ENCODE peak calls at places on chromosomes 12 and 14, in ten cellular contexts. N is MV-4-11; X is neuronal stem cell; Q is GM19239; P is stimulated activated CD4-positive, alpha-beta T cell treated with anti-CD3 and anti-CD28 coated beads, Interleukin-12 subunit alpha, Interleukin-12 subunit beta, amount 100 ng/mL, for 4 hours; B is stimulated activated CD8-positive, alpha-beta memory T cell treated with anti-CD3 and anti-CD28 coated beads, Interleukin-4, amount 100 ng/mL, for 4 hours; H is iPS-NIHi11; K is substantia nigra; S is COR-L47; G is activated gamma-delta T cell. M is an unnamed sample.

GRCh38 chr12:3454780-3455179 is 36.2 kb upstream of the PRMT8 start:
- DNase-seq in N (no peak), X (no peak), Q (no peak), P (no peak), B (no peak), H (no peak), K (no peak), S (no peak), G (no peak), M (no peak)

GRCh38 chr14:63438065-63438757 is 105.0 kb downstream of the PPP2R5E start:
- DNase-seq in N (peak; percentile 38), X (no peak), Q (peak; percentile 9), P (no peak), B (no peak), H (peak; percentile 43), K (peak; percentile 23), S (peak; percentile 69), G (no peak), M (peak; percentile 71)

GRCh38 chr14:102601378-102601925 is 9.0 kb downstream of the RCOR1 start:
- DNase-seq in N (no peak), X (no peak), Q (no peak), P (no peak), B (no peak), H (no peak), K (no peak), S (no peak), G (no peak), M (no peak)

GRCh38 chr12:117045998-117046374 is 53.2 kb downstream of the TESC start:
- DNase-seq in N (peak; percentile 61), X (no peak), Q (no peak), P (no peak), B (no peak), H (peak; percentile 52), K (no peak), S (no peak), G (no peak), M (no peak)

GRCh38 chr12:113403435-113404415 is at the start of gene SDS:
- DNase-seq in N (peak; percentile 66), X (no peak), Q (no peak), P (no peak), B (no peak), H (no peak), K (peak; percentile 67), S (no peak), G (no peak), M (no peak)

GRCh38 chr12:128813883-128814282 is 9.9 kb downstream of the SLC15A4 start:
- DNase-seq in N (no peak), X (no peak), Q (no peak), P (no peak), B (no peak), H (no peak), K (no peak), S (no peak), G (no peak), M (no peak)

GRCh38 chr12:95796225-95796981 is 5.8 kb upstream of the NTN4 start:
- DNase-seq in N (no peak), X (no peak), Q (no peak), P (no peak), B (no peak), H (no peak), K (no peak), S (no peak), G (no peak), M (no peak)

GRCh38 chr12:86174188-86174587 is 82.0 kb downstream of the MGAT4C start:
- DNase-seq in N (no peak), X (no peak), Q (no peak), P (no peak), B (no peak), H (no peak), K (no peak), S (no peak), G (no peak), M (no peak)

GRCh38 chr12:14901228-14901562 is 15.5 kb upstream of the MGP start:
- DNase-seq in N (peak; percentile 26), X (no peak), Q (no peak), P (no peak), B (no peak), H (peak; percentile 19), K (no peak), S (no peak), G (no peak), M (no peak)

GRCh38 chr14:93103392-93104080 is 12.2 kb downstream of the ITPK1 start:
- DNase-seq in N (peak; percentile 68), X (no peak), Q (peak; percentile 91), P (peak; percentile 30), B (peak; percentile 49), H (no peak), K (no peak), S (peak; percentile 32), G (no peak), M (peak; percentile 82)

GRCh38 chr14:99467338-99468075 is 13.2 kb downstream of the SETD3 start:
- DNase-seq in N (no peak), X (no peak), Q (no peak), P (no peak), B (no peak), H (no peak), K (no peak), S (no peak), G (no peak), M (no peak)

GRCh38 chr12:4039927-4040326 is 166.7 kb upstream of the PARP11 start:
- DNase-seq in N (no peak), X (no peak), Q (no peak), P (no peak), B (no peak), H (no peak), K (no peak), S (no peak), G (no peak), M (no peak)

GRCh38 chr14:72683787-72684186 is 210.1 kb downstream of the DPF3 start:
- DNase-seq in N (no peak), X (no peak), Q (no peak), P (no peak), B (no peak), H (no peak), K (no peak), S (no peak), G (no peak), M (no peak)

GRCh38 chr14:54174437-54174836 is 217.8 kb upstream of the BMP4 start:
- DNase-seq in N (no peak), X (no peak), Q (no peak), P (no peak), B (no peak), H (no peak), K (no peak), S (no peak), G (no peak), M (no peak)

GRCh38 chr12:5073838-5074237 is 30.2 kb downstream of the KCNA5 start:
- DNase-seq in N (no peak), X (no peak), Q (no peak), P (no peak), B (no peak), H (peak; percentile 66), K (no peak), S (no peak), G (no peak), M (peak; percentile 47)

GRCh38 chr14:91116913-91117588 is 3.2 kb downstream of the DGLUCY start:
- DNase-seq in N (no peak), X (no peak), Q (no peak), P (peak; percentile 50), B (peak; percentile 12), H (no peak), K (no peak), S (no peak), G (no peak), M (no peak)

GRCh38 chr14:50095895-50096294 is 20.5 kb downstream of the VCPKMT start:
- DNase-seq in N (peak; percentile 55), X (no peak), Q (no peak), P (no peak), B (no peak), H (no peak), K (no peak), S (no peak), G (no peak), M (no peak)

GRCh38 chr12:56880416-56881035 is 53.7 kb downstream of the SDR9C7 start:
- DNase-seq in N (no peak), X (no peak), Q (no peak), P (no peak), B (no peak), H (no peak), K (no peak), S (no peak), G (no peak), M (no peak)

GRCh38 chr14:50379563-50379962 is 17.1 kb downstream of the CDKL1 start:
- DNase-seq in N (no peak), X (no peak), Q (no peak), P (no peak), B (no peak), H (no peak), K (no peak), S (no peak), G (no peak), M (no peak)

GRCh38 chr12:13805038-13805437 is 176.4 kb downstream of the GRIN2B start:
- DNase-seq in N (no peak), X (no peak), Q (no peak), P (no peak), B (no peak), H (no peak), K (no peak), S (no peak), G (no peak), M (no peak)

GRCh38 chr14:56173360-56173922 is 55.2 kb downstream of the PELI2 start:
- DNase-seq in N (peak; percentile 34), X (no peak), Q (no peak), P (no peak), B (no peak), H (no peak), K (no peak), S (no peak), G (no peak), M (no peak)

GRCh38 chr12:110538869-110539622 is 36.9 kb downstream of the RAD9B start:
- DNase-seq in N (no peak), X (no peak), Q (no peak), P (no peak), B (no peak), H (no peak), K (no peak), S (no peak), G (no peak), M (no peak)

GRCh38 chr14:100537701-100538565 is 49.3 kb downstream of the BEGAIN start:
- DNase-seq in N (no peak), X (no peak), Q (no peak), P (no peak), B (no peak), H (no peak), K (peak; percentile 78), S (no peak), G (no peak), M (no peak)

GRCh38 chr12:65306603-65307501 is 28.4 kb downstream of the MSRB3 start:
- DNase-seq in N (peak; percentile 27), X (no peak), Q (no peak), P (no peak), B (no peak), H (peak; percentile 31), K (no peak), S (peak; percentile 12), G (no peak), M (peak; percentile 16)

GRCh38 chr14:24279301-24280186 is 8.1 kb upstream of the RABGGTA start:
- DNase-seq in N (peak; percentile 32), X (no peak), Q (peak; percentile 37), P (peak; percentile 48), B (no peak), H (no peak), K (peak; percentile 54), S (peak; percentile 59), G (no peak), M (no peak)

GRCh38 chr12:120914794-120915193 is 10.6 kb upstream of the SPPL3 start:
- DNase-seq in N (no peak), X (no peak), Q (no peak), P (no peak), B (no peak), H (no peak), K (no peak), S (no peak), G (no peak), M (no peak)

GRCh38 chr12:6963016-6963731 is 7.3 kb downstream of the PHB2 start:
- DNase-seq in N (no peak), X (no peak), Q (no peak), P (no peak), B (no peak), H (peak; percentile 77), K (no peak), S (peak; percentile 61), G (no peak), M (no peak)

GRCh38 chr14:60722163-60722835 is 1.9 kb downstream of the SIX4 start:
- DNase-seq in N (no peak), X (peak; percentile 72), Q (no peak), P (peak; percentile 16), B (no peak), H (peak; percentile 75), K (no peak), S (peak; percentile 9), G (no peak), M (peak; percentile 17)